ENCODE peak calls at places on chromosomes 4 and X, in four cellular contexts. V is left lung; F is tibial artery; I is CD8-positive, alpha-beta T cell. B is an unnamed sample. For H3K4me1, the result is how much of the 10 kb centered on the place peaks cover.

GRCh38 chrX:82589410-82589809 is 918.7 kb upstream of the POU3F4 start:
- DNase-seq in V (no peak), F (no peak), I (no peak), B (no peak)

GRCh38 chr4:171130126-171130801 is 682.9 kb upstream of the GALNTL6 start:
- DNase-seq in V (no peak), F (no peak), I (no peak), B (no peak)

GRCh38 chrX:13029831-13030771 is 14.3 kb downstream of the FAM9C start:
- DNase-seq in V (no peak), F (no peak), I (peak), B (no peak)

GRCh38 chrX:57817302-57817701 is 93.0 kb downstream of the ZXDA start:
- DNase-seq in V (no peak), F (no peak), I (no peak), B (no peak)

GRCh38 chr4:27010334-27010940 is 149.8 kb downstream of the STIM2 start:
- DNase-seq in V (no peak), F (peak), I (peak), B (peak)

GRCh38 chr4:15811703-15812325 is 33.7 kb downstream of the CD38 start:
- DNase-seq in V (no peak), F (no peak), I (no peak), B (no peak)

GRCh38 chr4:30610361-30610760 is 109.8 kb upstream of the PCDH7 start:
- DNase-seq in V (no peak), F (no peak), I (no peak), B (no peak)

GRCh38 chrX:24241822-24242648 is 71.8 kb downstream of the SUPT20HL2 start:
- DNase-seq in V (no peak), F (no peak), I (no peak), B (no peak)

GRCh38 chr4:150158041-150158440 is 79.8 kb downstream of the DCLK2 start:
- DNase-seq in V (no peak), F (no peak), I (no peak), B (no peak)

GRCh38 chrX:42976729-42977366 is 198.9 kb upstream of the PPP1R2C start:
- DNase-seq in V (no peak), F (no peak), I (no peak), B (no peak)

GRCh38 chr4:110275871-110276270 is 77.5 kb upstream of the ELOVL6 start:
- DNase-seq in V (no peak), F (no peak), I (no peak), B (no peak)

GRCh38 chr4:106893395-106893881 is 142.7 kb downstream of the DKK2 start:
- DNase-seq in V (peak), F (no peak), I (no peak), B (no peak)

GRCh38 chr4:40149960-40150385 is 46.9 kb upstream of the RHOH start:
- DNase-seq in V (no peak), F (peak), I (peak), B (peak)

GRCh38 chr4:3462321-3462789 is 751 bp upstream of the DOK7 start:
- DNase-seq in V (peak), F (no peak), I (no peak), B (peak)

DNA sequence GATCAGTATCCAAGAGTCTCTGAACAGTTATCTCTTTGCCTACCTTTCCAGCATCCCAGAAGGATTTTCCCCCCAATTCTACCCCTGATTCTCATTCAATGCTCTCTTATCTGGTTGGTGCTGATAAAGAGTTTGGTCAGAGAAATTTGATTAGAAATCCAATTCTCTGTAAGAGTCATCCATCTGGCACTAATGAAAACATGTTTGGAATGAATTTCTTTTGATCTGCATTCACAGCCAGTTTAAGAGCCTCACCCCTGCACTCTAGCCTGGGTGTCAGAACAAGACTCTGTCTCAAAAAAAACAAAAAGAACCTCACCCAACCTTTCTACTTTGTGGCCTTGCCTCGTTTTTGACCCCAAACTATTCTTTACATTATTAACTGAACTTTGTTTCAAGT is 122.1 kb downstream of the MANBA start:
- DNase-seq in V (no peak), F (no peak), I (no peak), B (no peak)
- H3K4me1 ChIP-seq in V (under half), F (under half), I (under half), B (under half)

GRCh38 chr4:6493668-6494304 is 21.4 kb upstream of the PPP2R2C start:
- DNase-seq in V (no peak), F (no peak), I (no peak), B (no peak)
- TF ChIP-seq CTCF in V (no peak), F (no peak), I (no peak), B (no peak)

DNA sequence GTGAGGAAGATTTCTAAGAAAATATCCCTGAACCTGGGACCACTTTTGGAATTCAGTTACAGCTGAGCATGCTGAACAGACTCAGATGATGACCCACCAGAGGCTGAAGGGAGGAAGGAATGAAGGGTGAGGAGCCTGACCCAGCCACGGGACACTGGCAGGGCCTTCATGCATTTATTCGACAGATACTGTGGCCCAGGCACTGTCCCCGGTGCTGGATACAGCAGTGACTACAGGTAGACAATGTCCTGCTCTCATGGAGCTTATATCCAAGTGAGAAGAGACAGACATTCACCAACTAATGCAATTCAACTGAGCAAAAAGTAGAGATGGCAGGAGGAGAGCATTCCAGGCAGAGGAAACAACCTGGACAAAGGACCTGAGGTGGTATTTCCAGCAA is 2.2 kb upstream of the IQSEC2 start:
- DNase-seq in V (no peak), F (no peak), I (no peak), B (no peak)
- H3K4me1 ChIP-seq in V (under half), F (under half), I (under half), B (under half)

GRCh38 chr4:119785963-119786362 is 157.4 kb upstream of the PDE5A start:
- DNase-seq in V (no peak), F (no peak), I (no peak), B (no peak)
- TF ChIP-seq CTCF in V (no peak), F (peak), I (no peak), B (peak)

GRCh38 chr4:776743-777441 is 49.0 kb downstream of the CPLX1 start:
- DNase-seq in V (peak), F (no peak), I (no peak), B (peak)
- H3K4me1 ChIP-seq in V (half or more), F (under half), I (under half), B (under half)

GRCh38 chr4:68076194-68076593 is 53.5 kb downstream of the TMPRSS11F start:
- DNase-seq in V (no peak), F (no peak), I (no peak), B (no peak)
- TF ChIP-seq CTCF in V (no peak), F (no peak), I (no peak), B (no peak)